ENCODE peak calls at places on chromosomes 6 and 20, in four cellular contexts. M is upper lobe of right lung, Q is H9, L is Peyer's patch. S is an unnamed sample.
A peak's percentile ranks its signal among the peaks of the same experiment; 100 is the strongest.

GRCh38 chr20:45944151-45944964 is 9.9 kb downstream of the PCIF1 start:
- DNase-seq in M (no peak), Q (no peak), L (no peak), S (peak; percentile 78)

GRCh38 chr20:48180637-48181036 is 395.4 kb upstream of the SULF2 start:
- DNase-seq in M (no peak), Q (no peak), L (no peak), S (no peak)

GRCh38 chr6:10531513-10531912 is 10.4 kb downstream of the GCNT2 start:
- DNase-seq in M (no peak), Q (no peak), L (no peak), S (no peak)

GRCh38 chr6:107128175-107128574 is 12.9 kb upstream of the BEND3 start:
- DNase-seq in M (no peak), Q (no peak), L (no peak), S (no peak)

GRCh38 chr6:122798099-122798641 is 9.1 kb downstream of the SMPDL3A start:
- DNase-seq in M (peak; percentile 64), Q (no peak), L (peak; percentile 82), S (peak; percentile 87)

GRCh38 chr20:39960522-39961420 is 728.3 kb downstream of the MAFB start:
- DNase-seq in M (no peak), Q (peak; percentile 47), L (no peak), S (no peak)

GRCh38 chr20:22763257-22763906 is 179.0 kb upstream of the FOXA2 start:
- DNase-seq in M (no peak), Q (no peak), L (no peak), S (peak; percentile 91)

GRCh38 chr20:46512943-46513844 is at the start of gene ZNF334:
- DNase-seq in M (peak; percentile 87), Q (peak; percentile 91), L (peak; percentile 57), S (peak; percentile 9)

GRCh38 chr20:37969949-37970855 is 63.1 kb downstream of the TTI1 start:
- DNase-seq in M (no peak), Q (no peak), L (no peak), S (peak; percentile 17)

GRCh38 chr6:36873612-36874011 is 991 bp downstream of the PPIL1 start:
- DNase-seq in M (no peak), Q (no peak), L (no peak), S (no peak)

GRCh38 chr20:38196592-38196991 is 31.5 kb upstream of the TGM2 start:
- DNase-seq in M (peak; percentile 75), Q (no peak), L (peak; percentile 63), S (no peak)

GRCh38 chr20:57621426-57622200 is 1.4 kb upstream of the ZBP1 start:
- DNase-seq in M (no peak), Q (no peak), L (no peak), S (peak; percentile 14)

GRCh38 chr6:44511126-44511525 is 123.6 kb downstream of the CDC5L start:
- DNase-seq in M (peak; percentile 1), Q (no peak), L (no peak), S (no peak)

GRCh38 chr6:121664199-121664598 is 228.8 kb downstream of the GJA1 start:
- DNase-seq in M (no peak), Q (no peak), L (no peak), S (no peak)

GRCh38 chr6:37665309-37665708 is 32.4 kb downstream of the MDGA1 start:
- DNase-seq in M (no peak), Q (no peak), L (no peak), S (no peak)

GRCh38 chr6:8973395-8973794 is 538.0 kb upstream of the SLC35B3 start:
- DNase-seq in M (no peak), Q (no peak), L (no peak), S (no peak)

GRCh38 chr6:163841326-163841725 is 426.8 kb downstream of the QKI start:
- DNase-seq in M (no peak), Q (no peak), L (no peak), S (no peak)

GRCh38 chr20:23668477-23668951 is 20.3 kb downstream of the CST4 start:
- DNase-seq in M (no peak), Q (peak; percentile 76), L (peak; percentile 78), S (peak; percentile 49)

GRCh38 chr6:165662671-165663282 is at the start of gene PDE10A:
- DNase-seq in M (no peak), Q (peak; percentile 65), L (no peak), S (peak; percentile 3)

GRCh38 chr20:10077886-10078285 is 43.1 kb downstream of the ANKEF1 start:
- DNase-seq in M (no peak), Q (no peak), L (no peak), S (no peak)

GRCh38 chr20:10076126-10077080 is 41.6 kb downstream of the ANKEF1 start:
- DNase-seq in M (no peak), Q (no peak), L (no peak), S (peak; percentile 37)

GRCh38 chr20:10078403-10078802 is 43.6 kb downstream of the ANKEF1 start:
- DNase-seq in M (no peak), Q (no peak), L (no peak), S (no peak)

GRCh38 chr20:10075606-10076005 is 40.8 kb downstream of the ANKEF1 start:
- DNase-seq in M (no peak), Q (no peak), L (no peak), S (peak; percentile 41)

DNA sequence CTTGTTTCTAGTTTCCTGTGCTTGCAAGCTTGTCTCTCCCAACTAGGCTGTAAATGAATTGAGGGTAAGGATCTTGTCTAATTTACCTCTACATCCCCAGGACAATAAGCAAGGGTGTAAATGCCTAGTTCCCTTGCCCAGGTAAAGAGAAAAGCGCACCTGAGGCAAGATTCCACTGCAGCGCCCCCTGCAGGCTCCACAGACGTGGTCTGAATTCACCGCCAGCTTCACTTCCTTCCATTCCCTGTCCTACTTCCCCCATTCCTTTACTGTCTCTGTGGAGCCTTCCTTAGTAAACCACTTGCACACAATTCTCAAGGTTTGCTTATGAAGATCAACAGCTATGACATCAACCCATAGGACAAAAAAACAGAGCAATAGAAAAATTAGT is 42.3 kb downstream of the ANKEF1 start:
- DNase-seq in M (no peak), Q (peak; percentile 62), L (no peak), S (no peak)
- TF ChIP-seq CTCF in M (peak; percentile 28), Q (peak; percentile 90), L (no peak), S (peak; percentile 30)

DNA sequence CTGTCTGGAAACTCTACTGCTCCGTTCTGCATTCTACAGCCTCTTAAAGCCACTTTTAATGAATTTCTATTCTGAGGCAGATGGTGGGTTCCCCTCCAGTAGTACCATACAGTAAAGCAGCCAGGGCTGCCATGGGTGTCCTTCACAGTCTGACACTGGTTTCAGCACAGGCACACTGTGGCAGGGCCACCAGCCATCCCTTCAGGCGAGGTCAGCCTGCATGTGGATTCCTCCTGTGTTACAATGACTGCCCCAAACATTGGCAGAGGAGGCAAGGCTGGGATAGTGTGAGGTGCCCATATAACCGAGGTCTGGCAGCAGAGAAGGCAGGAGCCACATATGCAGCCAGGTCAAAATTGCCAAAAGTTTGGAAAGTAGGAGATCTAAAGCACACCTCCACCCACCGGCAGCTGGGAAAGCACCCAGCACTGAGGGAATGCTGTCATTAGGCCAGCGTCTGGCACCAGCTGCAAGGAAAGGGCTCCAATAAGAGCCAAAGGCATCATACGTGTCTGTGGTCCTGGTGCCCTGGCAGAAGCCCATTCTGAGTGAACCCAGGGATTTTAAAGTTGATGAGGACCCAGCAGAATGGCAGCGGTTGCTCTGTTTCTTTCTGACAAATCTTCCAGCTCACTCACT is 24.0 kb downstream of the STK35 start:
- DNase-seq in M (no peak), Q (no peak), L (no peak), S (no peak)
- H3K4me1 ChIP-seq in M (peaks cover 26% of the 10 kb centered on the region), Q (peaks cover 4% of the 10 kb centered on the region), L (no peaks in the 10 kb centered on the region), S (peaks cover 10% of the 10 kb centered on the region)

GRCh38 chr6:129673758-129674157 is 36.2 kb downstream of the ARHGAP18 start:
- DNase-seq in M (no peak), Q (no peak), L (no peak), S (no peak)

GRCh38 chr6:129670634-129671033 is 39.3 kb downstream of the ARHGAP18 start:
- DNase-seq in M (no peak), Q (no peak), L (no peak), S (no peak)

GRCh38 chr6:129672883-129673631 is 36.9 kb downstream of the ARHGAP18 start:
- DNase-seq in M (no peak), Q (no peak), L (no peak), S (peak; percentile 65)

GRCh38 chr6:129672345-129672691 is 37.7 kb downstream of the ARHGAP18 start:
- DNase-seq in M (no peak), Q (no peak), L (no peak), S (no peak)

DNA sequence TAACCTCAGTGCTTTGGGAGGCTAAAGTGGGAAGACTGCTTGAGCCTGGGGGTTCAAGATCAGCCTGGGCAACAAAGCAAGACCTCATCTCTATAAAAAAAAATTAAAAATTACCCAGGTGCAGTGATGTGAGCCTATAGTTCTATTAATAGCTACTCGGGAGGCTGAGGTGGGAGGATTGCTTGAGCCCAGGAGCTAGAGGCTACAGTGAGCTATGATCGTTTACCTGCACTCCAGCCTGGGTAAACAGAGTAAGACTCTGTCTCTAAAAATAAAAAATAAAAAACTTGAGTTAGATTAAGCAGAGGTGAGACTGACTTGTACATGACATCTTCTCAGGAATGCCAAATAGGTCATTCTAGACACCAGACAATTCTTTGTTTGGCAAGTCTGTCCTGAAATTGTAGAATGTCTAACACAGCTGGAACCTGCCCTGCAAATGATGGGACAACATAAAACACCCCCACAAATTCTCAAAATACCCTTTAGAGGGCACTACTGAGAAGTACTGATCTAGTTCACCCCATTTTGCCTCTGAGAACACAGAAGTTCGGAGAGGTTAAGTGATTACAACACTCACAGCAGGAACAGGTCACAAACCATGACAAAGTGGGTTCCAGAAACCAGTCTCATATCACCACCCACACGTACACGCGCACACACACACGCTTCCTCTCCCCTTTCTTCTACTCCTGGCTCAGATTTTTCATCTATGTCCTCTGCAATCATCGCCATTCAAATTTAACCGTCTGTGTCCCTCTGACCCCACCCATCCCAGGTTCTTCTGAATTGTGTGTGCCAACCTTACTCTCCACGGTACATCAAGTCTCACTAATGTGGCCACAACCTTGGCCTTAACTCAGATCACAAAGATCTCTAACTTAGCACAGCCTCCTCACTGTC is 38.3 kb downstream of the ARHGAP18 start:
- DNase-seq in M (peak; percentile 82), Q (no peak), L (peak; percentile 79), S (no peak)
- TF ChIP-seq CTCF in M (peak; percentile 38), Q (peak; percentile 61), L (peak; percentile 43), S (no peak)

GRCh38 chr6:161956082-161956481 is 682.2 kb upstream of the AGPAT4 start:
- DNase-seq in M (no peak), Q (no peak), L (no peak), S (no peak)
- H3K4me1 ChIP-seq in M (no peaks in the 10 kb centered on the region), Q (no peaks in the 10 kb centered on the region), L (no peaks in the 10 kb centered on the region), S (no peaks in the 10 kb centered on the region)

DNA sequence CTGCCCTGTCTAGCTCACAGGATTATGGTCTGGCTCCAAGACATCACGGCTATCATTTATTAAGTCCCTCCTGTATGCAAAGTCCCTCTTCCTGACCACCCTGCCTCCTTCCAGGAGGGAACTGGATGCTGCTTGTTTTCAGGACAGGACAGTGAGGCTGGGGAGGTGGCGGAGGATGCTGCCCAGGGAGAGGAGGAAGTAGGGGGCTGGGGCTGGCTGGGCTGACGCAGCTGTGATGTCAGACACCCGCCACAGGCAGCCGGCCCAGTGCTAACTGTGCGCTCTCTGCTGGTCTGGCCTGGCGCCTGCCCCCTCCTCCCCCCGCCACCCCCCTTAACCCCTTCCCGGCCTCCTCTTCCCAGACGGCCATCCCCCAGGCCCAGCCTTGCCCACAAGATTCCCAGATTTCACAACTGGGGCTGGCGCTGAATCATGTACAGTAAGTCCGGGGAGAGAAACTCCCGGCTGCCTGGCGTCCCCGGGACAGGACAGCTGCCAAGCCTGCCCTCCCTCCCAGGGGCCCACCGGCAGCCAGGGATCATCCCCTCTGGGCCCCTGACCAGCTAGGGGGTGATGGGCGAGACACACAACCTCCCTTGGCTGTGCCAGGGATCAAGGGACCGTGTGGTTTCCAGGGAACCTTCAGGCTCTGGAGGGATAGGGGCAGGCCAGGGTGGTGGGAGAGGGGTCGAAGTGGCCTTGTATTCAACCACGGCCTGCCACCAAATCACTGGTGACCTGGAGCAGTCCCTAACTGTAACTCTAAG is 118.1 kb downstream of the CEBPB start:
- DNase-seq in M (peak; percentile 91), Q (peak; percentile 83), L (peak; percentile 85), S (peak; percentile 96)
- TF ChIP-seq CTCF in M (peak; percentile 24), Q (peak; percentile 12), L (no peak), S (no peak)

GRCh38 chr6:24882835-24883555 is 52.8 kb downstream of the RIPOR2 start:
- DNase-seq in M (no peak), Q (no peak), L (no peak), S (no peak)
- H3K4me1 ChIP-seq in M (no peaks in the 10 kb centered on the region), Q (peaks cover 10% of the 10 kb centered on the region), L (no peaks in the 10 kb centered on the region), S (peaks cover 4% of the 10 kb centered on the region)

S was measured in mammary epithelial cell.